ENCODE peak calls at places on chromosomes 13 and 19, in seven cellular contexts. B is transverse colon, Q is stomach, C is H1, G is K562, L is GM12878, P is HepG2. N is an unnamed sample.

GRCh38 chr13:75316427-75316826 is 165.5 kb downstream of the TBC1D4 start:
- DNase-seq in B (no peak), Q (no peak), C (no peak), G (no peak), L (no peak), P (no peak), N (no peak)

GRCh38 chr13:22049384-22049783 is 378.5 kb downstream of the FGF9 start:
- DNase-seq in B (no peak), Q (no peak), C (no peak), G (no peak), L (no peak), P (no peak), N (peak; percentile 29)

GRCh38 chr13:77000475-77000874 is 8.6 kb downstream of the CLN5 start:
- DNase-seq in B (no peak), Q (no peak), C (no peak), G (no peak), L (no peak), P (no peak), N (no peak)

GRCh38 chr13:35927554-35927953 is 203.6 kb downstream of the DCLK1 start:
- DNase-seq in B (no peak), Q (no peak), C (no peak), G (peak; percentile 6), L (no peak), P (no peak), N (no peak)

GRCh38 chr13:113671066-113672001 is 4.3 kb downstream of the GRK1 start:
- DNase-seq in B (peak; percentile 6), Q (peak; percentile 23), C (no peak), G (no peak), L (no peak), P (no peak), N (no peak)

GRCh38 chr13:86856996-86857395 is 814.2 kb upstream of the SLITRK5 start:
- DNase-seq in B (no peak), Q (no peak), C (no peak), G (no peak), L (no peak), P (peak; percentile 5), N (no peak)

GRCh38 chr13:25902946-25903345 is 148.9 kb downstream of the SHISA2 start:
- DNase-seq in B (no peak), Q (no peak), C (no peak), G (no peak), L (peak; percentile 55), P (no peak), N (no peak)

GRCh38 chr13:46339035-46339666 is 47.9 kb downstream of the RUBCNL start:
- DNase-seq in B (peak; percentile 31), Q (no peak), C (no peak), G (no peak), L (peak; percentile 59), P (no peak), N (no peak)

GRCh38 chr13:57740719-57741118 is 109.2 kb downstream of the PCDH17 start:
- DNase-seq in B (no peak), Q (no peak), C (no peak), G (no peak), L (no peak), P (no peak), N (no peak)

GRCh38 chr13:113850722-113851479 is 13.0 kb downstream of the GAS6 start:
- DNase-seq in B (no peak), Q (no peak), C (no peak), G (no peak), L (no peak), P (no peak), N (no peak)

GRCh38 chr13:75489502-75490263 is 7.7 kb upstream of the TBC1D4 start:
- DNase-seq in B (peak; percentile 27), Q (peak; percentile 35), C (no peak), G (no peak), L (peak; percentile 76), P (peak; percentile 46), N (no peak)

GRCh38 chr19:49362926-49363264 is 679 bp upstream of the TEAD2 start:
- DNase-seq in B (peak; percentile 47), Q (peak; percentile 30), C (no peak), G (no peak), L (no peak), P (peak; percentile 24), N (no peak)

GRCh38 chr13:83738407-83738806 is 143.9 kb downstream of the SLITRK1 start:
- DNase-seq in B (no peak), Q (no peak), C (no peak), G (no peak), L (no peak), P (no peak), N (no peak)

GRCh38 chr13:48318014-48318713 is 14.6 kb downstream of the RB1 start:
- DNase-seq in B (no peak), Q (no peak), C (no peak), G (no peak), L (no peak), P (no peak), N (no peak)

GRCh38 chr13:114015608-114016295 is 41.9 kb upstream of the C13orf46 start:
- DNase-seq in B (peak; percentile 75), Q (peak; percentile 64), C (no peak), G (no peak), L (no peak), P (no peak), N (no peak)

GRCh38 chr13:112899618-112900600 is 69.1 kb upstream of the MCF2L start:
- DNase-seq in B (peak; percentile 7), Q (no peak), C (no peak), G (no peak), L (no peak), P (no peak), N (no peak)

GRCh38 chr13:26785845-26786630 is 25.5 kb upstream of the GPR12 start:
- DNase-seq in B (peak; percentile 37), Q (peak; percentile 28), C (no peak), G (no peak), L (no peak), P (no peak), N (no peak)

GRCh38 chr19:32223595-32224370 is 121.6 kb upstream of the ZNF507 start:
- DNase-seq in B (no peak), Q (no peak), C (no peak), G (no peak), L (no peak), P (no peak), N (no peak)

GRCh38 chr19:32220951-32221350 is 124.5 kb upstream of the ZNF507 start:
- DNase-seq in B (no peak), Q (no peak), C (no peak), G (no peak), L (no peak), P (no peak), N (peak; percentile 53)

GRCh38 chr19:32222594-32222993 is 122.8 kb upstream of the ZNF507 start:
- DNase-seq in B (no peak), Q (no peak), C (no peak), G (no peak), L (no peak), P (no peak), N (peak; percentile 34)

GRCh38 chr19:32224371-32225244 is 120.8 kb upstream of the ZNF507 start:
- DNase-seq in B (peak; percentile 56), Q (peak; percentile 65), C (no peak), G (peak; percentile 73), L (no peak), P (peak; percentile 21), N (no peak)

DNA sequence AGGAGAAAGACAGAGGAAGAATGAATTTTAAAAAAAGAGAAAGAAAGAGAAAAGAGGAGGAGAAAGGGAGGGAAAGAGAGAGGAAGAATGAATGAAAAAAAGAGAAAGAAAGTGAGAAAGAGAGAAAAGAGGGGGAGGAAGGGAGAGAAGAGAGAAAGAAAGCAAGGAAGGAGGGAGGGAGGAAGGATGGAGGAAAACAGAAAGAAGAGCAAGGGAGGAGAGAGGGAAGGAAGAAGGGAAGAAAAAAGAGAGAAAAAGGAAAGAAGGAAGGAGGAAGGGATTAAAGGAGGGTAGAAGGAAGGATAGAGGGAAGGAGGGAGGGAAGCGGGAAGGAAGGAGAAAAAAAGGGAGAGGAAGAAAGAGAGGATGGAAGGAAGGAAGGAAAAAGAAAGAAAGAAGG is 122.3 kb upstream of the ZNF507 start:
- DNase-seq in B (no peak), Q (no peak), C (no peak), G (no peak), L (no peak), P (no peak), N (no peak)
- H3K4me3 ChIP-seq in B (no peak overlapping the region), Q (no peak overlapping the region), C (no peak overlapping the region), G (no peak overlapping the region), L (no peak overlapping the region), P (no peak overlapping the region), N (no peak overlapping the region)

DNA sequence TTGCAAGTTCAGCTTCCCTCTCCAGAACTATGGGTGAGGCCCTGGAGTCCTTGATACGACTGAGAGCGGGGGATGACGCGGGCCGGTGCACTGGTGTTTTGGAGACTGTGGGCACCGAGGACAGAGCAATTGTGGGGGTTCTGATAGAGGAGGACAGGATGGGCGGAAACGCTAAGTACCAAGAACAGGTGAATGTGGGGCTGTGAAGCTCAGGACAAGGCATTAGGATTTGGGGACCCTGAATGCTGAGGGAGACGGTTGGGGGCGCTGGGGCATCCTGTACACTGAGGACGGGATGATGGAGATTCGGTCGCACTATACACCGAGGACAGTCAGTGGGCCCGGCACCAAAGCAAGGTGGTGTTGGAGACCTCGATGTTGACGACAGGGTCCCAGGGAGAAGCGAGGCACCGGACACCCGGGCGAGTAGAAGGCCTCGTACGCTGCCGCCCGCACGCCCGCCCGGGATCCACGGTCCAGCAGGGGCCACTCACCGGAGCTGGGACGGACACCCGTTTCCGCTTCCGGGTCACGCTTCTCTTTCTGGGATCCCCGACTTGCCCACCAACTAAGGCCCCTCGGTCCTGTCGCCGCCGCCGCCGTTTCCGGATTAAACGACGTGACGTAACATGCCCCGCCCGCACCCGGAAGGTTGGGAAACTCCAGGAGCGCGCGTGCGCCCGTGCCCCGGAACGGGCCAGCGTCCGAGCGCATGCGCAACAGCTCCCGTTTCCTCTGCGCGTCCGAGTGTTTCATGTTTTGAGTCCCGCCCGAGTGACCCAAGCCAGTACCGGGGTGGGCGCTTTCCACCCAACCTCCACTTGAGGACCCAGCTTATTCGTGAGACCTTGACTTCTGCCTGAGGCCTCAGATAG is at the start of gene CHMP2A:
- DNase-seq in B (peak; percentile 99), Q (peak; percentile 99), C (peak; percentile 88), G (peak; percentile 98), L (peak; percentile 85), P (peak; percentile 84), N (peak; percentile 100)
- TF ChIP-seq EP300 in B (no peak), Q (no peak), C (no peak), G (no peak), L (no peak), P (no peak), N (no peak)

DNA sequence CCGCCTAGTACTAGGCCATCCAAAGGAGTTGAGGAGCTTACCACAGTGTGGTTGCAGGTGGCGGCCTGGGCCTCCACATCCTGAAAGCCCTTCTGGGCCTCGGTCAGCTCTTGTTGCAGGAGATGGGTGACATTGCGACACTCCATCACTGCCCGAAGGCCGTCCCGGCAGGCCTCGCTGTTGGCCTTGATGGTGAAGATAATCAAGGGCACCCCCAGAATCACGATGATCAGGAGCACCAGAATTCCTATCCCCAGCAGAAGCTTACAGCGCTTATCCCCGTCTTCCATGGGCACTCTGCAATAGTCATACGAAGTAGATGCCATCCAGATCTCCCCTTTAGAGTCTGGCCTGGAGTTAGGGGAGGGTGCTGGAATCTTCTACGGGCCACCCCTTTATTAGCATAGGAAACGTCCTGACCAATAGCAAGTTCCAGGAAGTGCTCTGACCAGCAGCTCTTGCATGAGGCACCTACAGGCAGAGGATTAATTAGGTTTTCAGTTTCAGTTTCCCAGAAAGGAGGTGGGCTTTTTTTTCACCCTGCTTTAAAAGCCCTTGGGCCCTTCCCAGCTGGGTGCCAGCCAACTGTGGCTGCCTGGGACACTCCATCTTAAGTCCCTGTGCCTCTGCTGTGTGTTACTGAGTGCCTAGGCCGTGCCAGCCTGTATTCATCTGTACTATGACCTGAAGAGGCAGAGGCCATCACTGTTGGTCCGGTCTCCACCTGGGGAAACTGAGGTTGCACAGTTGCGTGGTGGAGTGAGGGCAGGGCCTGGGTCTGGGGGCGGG is at the start of gene BST2:
- DNase-seq in B (peak; percentile 51), Q (peak; percentile 64), C (no peak), G (peak; percentile 90), L (peak; percentile 87), P (peak; percentile 93), N (no peak)
- H3K4me3 ChIP-seq in B (peak within 1 kb of the TSS; percentile 16), Q (peak within 1 kb of the TSS; percentile 37), C (peak within 1 kb of the TSS; percentile 39), G (peak within 1 kb of the TSS; percentile 53), L (peak within 1 kb of the TSS; percentile 83), P (peak within 1 kb of the TSS; percentile 70), N (peak within 1 kb of the TSS; percentile 51)

GRCh38 chr19:32372726-32373613 is 27.6 kb downstream of the ZNF507 start:
- DNase-seq in B (no peak), Q (no peak), C (no peak), G (no peak), L (no peak), P (peak; percentile 90), N (no peak)
- TF ChIP-seq EP300 in B (no peak), Q (no peak), C (no peak), G (no peak), L (no peak), P (no peak), N (no peak)